ENCODE peak calls at places on chromosome 18, in five cellular contexts. A is upper lobe of right lung, Q is pancreas, J is mammary epithelial cell, T is body of pancreas. U is an unnamed sample.

GRCh38 chr18:74278058-74278457 is 13.7 kb downstream of the CYB5A start:
- DNase-seq in Q (no peak), T (no peak), A (no peak), J (no peak), U (no peak)

GRCh38 chr18:78554944-78555608 is 424.5 kb upstream of the SALL3 start:
- DNase-seq in T (no peak), A (no peak), J (no peak), Q (no peak), U (no peak)

GRCh38 chr18:51399491-51400122 is 202.1 kb upstream of the MEX3C start:
- DNase-seq in J (no peak), T (no peak), A (no peak), Q (no peak), U (no peak)

GRCh38 chr18:24187049-24187448 is 48.2 kb downstream of the CABYR start:
- DNase-seq in A (no peak), Q (no peak), J (no peak), T (no peak), U (no peak)

GRCh38 chr18:46759885-46760284 is 3.0 kb upstream of the ST8SIA5 start:
- DNase-seq in Q (no peak), T (no peak), A (no peak), J (no peak), U (no peak)

GRCh38 chr18:53941601-53942335 is 282.7 kb downstream of the MBD2 start:
- DNase-seq in J (peak; percentile 75), T (no peak), A (no peak), Q (no peak), U (no peak)

GRCh38 chr18:1304392-1304992 is 399.8 kb downstream of the ADCYAP1 start:
- DNase-seq in J (no peak), T (no peak), Q (no peak), A (no peak), U (no peak)

GRCh38 chr18:8771930-8772329 is 66.6 kb downstream of the MTCL1 start:
- DNase-seq in J (no peak), T (peak; percentile 56), A (no peak), Q (peak; percentile 21), U (no peak)

GRCh38 chr18:8824846-8825245 is 119.5 kb downstream of the MTCL1 start:
- DNase-seq in T (no peak), Q (no peak), J (no peak), A (no peak), U (no peak)

GRCh38 chr18:27750014-27750413 is 426.9 kb downstream of the CDH2 start:
- DNase-seq in T (peak; percentile 32), A (no peak), J (peak; percentile 40), Q (peak; percentile 7), U (peak; percentile 25)

GRCh38 chr18:23938901-23939341 is 75.6 kb upstream of the TTC39C start:
- DNase-seq in T (no peak), J (no peak), Q (no peak), A (no peak), U (no peak)

GRCh38 chr18:76429262-76430126 is 65.5 kb downstream of the ZNF516 start:
- DNase-seq in T (no peak), Q (no peak), J (no peak), A (peak; percentile 59), U (no peak)

GRCh38 chr18:57249109-57249508 is 102.2 kb downstream of the BOD1L2 start:
- DNase-seq in T (no peak), A (no peak), Q (no peak), J (no peak), U (no peak)

GRCh38 chr18:23934252-23934651 is 80.3 kb upstream of the TTC39C start:
- DNase-seq in A (no peak), J (no peak), T (no peak), Q (no peak), U (no peak)

GRCh38 chr18:35497006-35497333 is 790 bp downstream of the INO80C start:
- DNase-seq in A (no peak), J (no peak), Q (no peak), T (peak; percentile 36), U (no peak)

GRCh38 chr18:61581578-61582204 is 248.5 kb downstream of the CDH20 start:
- DNase-seq in T (peak; percentile 77), Q (peak; percentile 60), J (peak; percentile 59), A (peak; percentile 85), U (peak; percentile 55)

GRCh38 chr18:56635007-56635406 is 3.4 kb downstream of the TXNL1 start:
- DNase-seq in T (no peak), J (no peak), A (no peak), Q (no peak), U (no peak)

GRCh38 chr18:31977270-31977872 is 34.4 kb upstream of the TRAPPC8 start:
- DNase-seq in Q (peak; percentile 23), T (peak; percentile 43), A (no peak), J (peak; percentile 32), U (peak; percentile 30)

GRCh38 chr18:1914489-1914888 is 656.8 kb downstream of the METTL4 start:
- DNase-seq in Q (no peak), T (no peak), J (peak; percentile 11), A (no peak), U (peak; percentile 32)

GRCh38 chr18:45440246-45440645 is 175.0 kb upstream of the SLC14A2 start:
- DNase-seq in A (no peak), J (peak; percentile 4), T (no peak), Q (no peak), U (no peak)

GRCh38 chr18:45437399-45437798 is 177.9 kb upstream of the SLC14A2 start:
- DNase-seq in A (no peak), Q (no peak), J (no peak), T (no peak), U (no peak)

GRCh38 chr18:45435810-45436209 is 179.5 kb upstream of the SLC14A2 start:
- DNase-seq in T (no peak), Q (no peak), J (no peak), A (no peak), U (no peak)

DNA sequence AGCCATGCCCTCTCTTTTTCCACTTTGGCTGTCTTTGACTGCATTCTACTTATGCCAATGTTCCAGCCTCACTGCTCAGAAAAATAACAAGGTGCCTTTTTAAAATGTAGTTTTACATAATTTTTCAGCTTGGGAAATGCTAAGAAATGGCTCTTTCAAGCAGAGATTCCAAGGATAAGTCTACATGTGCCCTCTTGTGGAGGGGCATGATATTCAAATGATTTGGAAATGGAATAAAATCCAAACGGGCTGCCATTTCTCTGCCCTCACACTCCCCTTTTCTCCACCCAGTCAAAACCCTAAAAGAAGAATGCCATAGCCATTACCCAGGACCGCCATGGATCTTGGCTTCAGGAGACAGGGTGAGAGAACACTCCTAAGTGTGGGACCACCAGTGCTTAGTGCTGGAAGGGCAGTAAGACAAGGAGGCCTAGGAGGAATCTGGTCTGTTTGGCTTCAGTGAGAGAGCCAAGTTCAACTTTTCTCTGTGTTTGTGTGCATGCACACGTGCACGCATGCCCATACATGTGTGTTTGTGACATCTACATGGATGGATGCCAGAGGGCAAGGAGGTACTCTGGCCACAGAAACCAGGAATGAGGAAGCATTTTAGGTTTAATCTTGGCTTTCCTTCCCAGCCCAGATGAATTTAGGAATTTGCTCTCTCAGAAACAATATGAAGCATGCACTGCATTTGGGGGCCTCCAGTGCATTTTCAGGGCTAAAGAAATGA is 174.0 kb upstream of the SLC14A2 start:
- DNase-seq in J (peak; percentile 53), T (peak; percentile 14), A (no peak), Q (no peak), U (no peak)
- TF ChIP-seq CTCF in J (peak; percentile 63), T (no peak), A (peak; percentile 14), Q (no peak), U (peak; percentile 12)

GRCh38 chr18:79988079-79988924 is at the start of gene TXNL4A:
- DNase-seq in J (peak; percentile 81), A (peak; percentile 94), Q (peak; percentile 80), T (peak; percentile 88), U (peak; percentile 69)

GRCh38 chr18:79988925-79989361 is 580 bp upstream of the TXNL4A start:
- DNase-seq in T (peak; percentile 58), J (no peak), Q (peak; percentile 48), A (peak; percentile 67), U (no peak)

GRCh38 chr18:79985172-79985571 is 3.2 kb downstream of the TXNL4A start:
- DNase-seq in Q (no peak), A (no peak), T (no peak), J (no peak), U (no peak)

GRCh38 chr18:79987566-79987965 is 797 bp downstream of the TXNL4A start:
- DNase-seq in J (peak; percentile 21), T (no peak), A (no peak), Q (no peak), U (no peak)

DNA sequence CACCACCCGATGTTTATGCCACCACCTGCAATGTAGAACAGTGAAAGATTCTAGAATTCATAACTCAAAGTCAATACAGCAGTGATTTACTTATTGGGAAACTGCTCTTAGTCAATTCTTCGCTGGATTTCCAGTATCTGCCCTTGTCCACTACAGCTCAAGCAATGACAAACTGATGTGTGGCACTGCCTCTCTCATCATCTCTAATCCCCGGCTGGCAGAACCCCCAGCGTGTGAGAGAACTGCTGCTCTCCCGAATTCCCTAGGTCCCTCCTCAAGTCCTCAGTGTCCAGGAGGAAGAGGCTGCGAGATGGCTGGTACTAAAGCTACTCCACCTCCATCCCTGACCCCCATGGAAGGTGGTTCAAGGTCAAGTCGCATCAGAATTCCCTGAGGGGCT is 1.6 kb downstream of the TXNL4A start:
- DNase-seq in A (no peak), T (no peak), J (no peak), Q (no peak), U (no peak)
- H3K4me3 ChIP-seq in A (peak overlapping the region; percentile 94), T (no peak overlapping the region), J (peak overlapping the region; percentile 98), Q (peak overlapping the region; percentile 92), U (peak overlapping the region; percentile 89)

GRCh38 chr18:13450289-13451207 is 232.0 kb downstream of the LDLRAD4 start:
- DNase-seq in Q (no peak), A (no peak), J (no peak), T (no peak), U (no peak)
- H3K4me1 ChIP-seq in Q (no peaks in the 10 kb centered on the region), A (peaks cover 23% of the 10 kb centered on the region), J (no peaks in the 10 kb centered on the region), T (peaks cover 6% of the 10 kb centered on the region), U (no peaks in the 10 kb centered on the region)

GRCh38 chr18:21972281-21972680 is 197.1 kb upstream of the GATA6 start:
- DNase-seq in J (no peak), T (no peak), A (no peak), Q (no peak), U (no peak)
- TF ChIP-seq CTCF in J (no peak), T (no peak), A (no peak), Q (no peak), U (no peak)

GRCh38 chr18:34494359-34494696 is 215.8 kb upstream of the DTNA start:
- DNase-seq in T (peak; percentile 34), Q (peak; percentile 15), J (no peak), A (no peak), U (no peak)
- H3K4me3 ChIP-seq in T (peak overlapping the region; percentile 62), Q (peak overlapping the region; percentile 74), J (no peak overlapping the region), A (peak overlapping the region; percentile 50), U (no peak overlapping the region)

DNA sequence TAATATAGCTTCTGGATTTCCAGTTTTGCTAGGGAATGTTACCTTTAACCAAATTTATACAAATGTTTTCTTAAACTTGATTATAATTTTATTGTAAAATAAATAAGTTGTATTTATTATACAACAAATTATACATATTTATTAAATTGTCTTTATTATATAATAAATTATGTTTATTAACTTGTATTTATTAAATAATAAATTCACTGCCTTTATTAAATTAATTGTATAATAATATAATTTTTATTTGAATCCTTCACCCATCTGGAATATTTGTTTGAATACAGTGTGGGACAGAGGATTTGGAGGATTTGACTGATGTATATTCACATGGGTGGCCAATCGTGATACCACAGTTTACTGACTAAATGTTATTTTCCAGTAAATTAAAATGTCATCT is 43.4 kb upstream of the CCDC178 start:
- DNase-seq in Q (no peak), A (no peak), T (no peak), J (no peak), U (no peak)
- H3K4me1 ChIP-seq in Q (no peaks in the 10 kb centered on the region), A (no peaks in the 10 kb centered on the region), T (no peaks in the 10 kb centered on the region), J (no peaks in the 10 kb centered on the region), U (no peaks in the 10 kb centered on the region)

U was measured in Caco-2.